ENCODE peak calls at places on chromosomes 7 and 10, in nine cellular contexts. One of them, this sample, is unnamed.
A peak's percentile ranks its signal among the peaks of the same experiment; 100 is the strongest.

GRCh38 chr7:154484406-154484805 is 432.2 kb downstream of the DPP6 start:
- DNase-seq in esophagus muscularis mucosa: peak; percentile 70
- DNase-seq in stomach: no peak
- DNase-seq in transverse colon: no peak
- DNase-seq in tibial nerve: no peak
- DNase-seq in ovary: no peak
- DNase-seq in GM12878: no peak
- DNase-seq in A549: no peak
- DNase-seq in H1: peak; percentile 57
- DNase-seq in this sample: no peak

GRCh38 chr7:38893061-38893460 is 15.9 kb downstream of the VPS41 start:
- DNase-seq in GM12878: no peak
- DNase-seq in A549: no peak
- DNase-seq in transverse colon: no peak
- DNase-seq in esophagus muscularis mucosa: no peak
- DNase-seq in H1: no peak
- DNase-seq in tibial nerve: no peak
- DNase-seq in stomach: peak; percentile 28
- DNase-seq in ovary: no peak
- DNase-seq in this sample: no peak

GRCh38 chr7:106102387-106102966 is 9.6 kb downstream of the SYPL1 start:
- DNase-seq in GM12878: no peak
- DNase-seq in ovary: no peak
- DNase-seq in H1: no peak
- DNase-seq in esophagus muscularis mucosa: no peak
- DNase-seq in A549: no peak
- DNase-seq in transverse colon: no peak
- DNase-seq in tibial nerve: no peak
- DNase-seq in stomach: no peak
- DNase-seq in this sample: no peak

GRCh38 chr10:118045842-118046490 is 775 bp downstream of the RAB11FIP2 start:
- DNase-seq in H1: peak; percentile 75
- DNase-seq in A549: peak; percentile 37
- DNase-seq in ovary: no peak
- DNase-seq in stomach: peak; percentile 33
- DNase-seq in esophagus muscularis mucosa: no peak
- DNase-seq in GM12878: peak; percentile 4
- DNase-seq in transverse colon: peak; percentile 33
- DNase-seq in tibial nerve: no peak
- DNase-seq in this sample: peak; percentile 77

GRCh38 chr7:158824028-158824427 is 5.3 kb downstream of the ESYT2 start:
- DNase-seq in A549: no peak
- DNase-seq in tibial nerve: no peak
- DNase-seq in transverse colon: peak; percentile 39
- DNase-seq in GM12878: peak; percentile 61
- DNase-seq in ovary: no peak
- DNase-seq in stomach: no peak
- DNase-seq in esophagus muscularis mucosa: peak; percentile 37
- DNase-seq in H1: no peak
- DNase-seq in this sample: no peak

GRCh38 chr10:99894613-99895012 is 112.2 kb downstream of the ABCC2 start:
- DNase-seq in esophagus muscularis mucosa: no peak
- DNase-seq in H1: no peak
- DNase-seq in A549: no peak
- DNase-seq in tibial nerve: no peak
- DNase-seq in transverse colon: no peak
- DNase-seq in GM12878: no peak
- DNase-seq in ovary: no peak
- DNase-seq in stomach: no peak
- DNase-seq in this sample: no peak

GRCh38 chr7:33558961-33559710 is 346.2 kb upstream of the BMPER start:
- DNase-seq in transverse colon: no peak
- DNase-seq in tibial nerve: no peak
- DNase-seq in stomach: no peak
- DNase-seq in A549: no peak
- DNase-seq in ovary: no peak
- DNase-seq in H1: no peak
- DNase-seq in esophagus muscularis mucosa: no peak
- DNase-seq in GM12878: no peak
- DNase-seq in this sample: no peak

GRCh38 chr7:30521532-30521931 is 16.9 kb upstream of the GGCT start:
- DNase-seq in A549: no peak
- DNase-seq in GM12878: no peak
- DNase-seq in H1: no peak
- DNase-seq in transverse colon: no peak
- DNase-seq in esophagus muscularis mucosa: no peak
- DNase-seq in ovary: no peak
- DNase-seq in stomach: no peak
- DNase-seq in tibial nerve: peak; percentile 23
- DNase-seq in this sample: peak; percentile 90

GRCh38 chr10:18822156-18822555 is 162.9 kb downstream of the ARL5B start:
- DNase-seq in tibial nerve: no peak
- DNase-seq in GM12878: no peak
- DNase-seq in transverse colon: no peak
- DNase-seq in ovary: no peak
- DNase-seq in stomach: no peak
- DNase-seq in H1: peak; percentile 53
- DNase-seq in A549: peak; percentile 1
- DNase-seq in esophagus muscularis mucosa: no peak
- DNase-seq in this sample: no peak

GRCh38 chr7:131249003-131249402 is 78.7 kb upstream of the MKLN1 start:
- DNase-seq in esophagus muscularis mucosa: no peak
- DNase-seq in A549: peak; percentile 90
- DNase-seq in stomach: no peak
- DNase-seq in H1: no peak
- DNase-seq in transverse colon: peak; percentile 37
- DNase-seq in ovary: no peak
- DNase-seq in tibial nerve: peak; percentile 38
- DNase-seq in GM12878: no peak
- DNase-seq in this sample: peak; percentile 89

GRCh38 chr7:1922071-1922869 is 252.2 kb downstream of the ELFN1 start:
- DNase-seq in esophagus muscularis mucosa: no peak
- DNase-seq in H1: no peak
- DNase-seq in transverse colon: no peak
- DNase-seq in GM12878: no peak
- DNase-seq in stomach: no peak
- DNase-seq in A549: no peak
- DNase-seq in tibial nerve: no peak
- DNase-seq in ovary: no peak
- DNase-seq in this sample: no peak

GRCh38 chr10:85124592-85124991 is 796.2 kb downstream of the CCSER2 start:
- DNase-seq in transverse colon: no peak
- DNase-seq in stomach: no peak
- DNase-seq in H1: no peak
- DNase-seq in tibial nerve: no peak
- DNase-seq in A549: no peak
- DNase-seq in ovary: no peak
- DNase-seq in esophagus muscularis mucosa: no peak
- DNase-seq in GM12878: no peak
- DNase-seq in this sample: no peak

GRCh38 chr7:69633122-69633892 is 35.0 kb downstream of the AUTS2 start:
- DNase-seq in stomach: no peak
- DNase-seq in GM12878: no peak
- DNase-seq in A549: no peak
- DNase-seq in H1: no peak
- DNase-seq in ovary: no peak
- DNase-seq in tibial nerve: no peak
- DNase-seq in transverse colon: no peak
- DNase-seq in esophagus muscularis mucosa: no peak
- DNase-seq in this sample: no peak

GRCh38 chr7:69635572-69636190 is 37.4 kb downstream of the AUTS2 start:
- DNase-seq in H1: no peak
- DNase-seq in stomach: no peak
- DNase-seq in GM12878: no peak
- DNase-seq in esophagus muscularis mucosa: no peak
- DNase-seq in transverse colon: no peak
- DNase-seq in ovary: no peak
- DNase-seq in A549: no peak
- DNase-seq in tibial nerve: no peak
- DNase-seq in this sample: no peak

GRCh38 chr7:69631131-69631530 is 32.9 kb downstream of the AUTS2 start:
- DNase-seq in GM12878: no peak
- DNase-seq in ovary: no peak
- DNase-seq in stomach: no peak
- DNase-seq in H1: no peak
- DNase-seq in tibial nerve: no peak
- DNase-seq in A549: no peak
- DNase-seq in transverse colon: no peak
- DNase-seq in esophagus muscularis mucosa: no peak
- DNase-seq in this sample: no peak

GRCh38 chr7:69630292-69630691 is 32.0 kb downstream of the AUTS2 start:
- DNase-seq in transverse colon: no peak
- DNase-seq in ovary: no peak
- DNase-seq in stomach: no peak
- DNase-seq in esophagus muscularis mucosa: no peak
- DNase-seq in GM12878: no peak
- DNase-seq in tibial nerve: no peak
- DNase-seq in H1: no peak
- DNase-seq in A549: peak; percentile 25
- DNase-seq in this sample: no peak

GRCh38 chr7:69632280-69632679 is 34.0 kb downstream of the AUTS2 start:
- DNase-seq in H1: no peak
- DNase-seq in tibial nerve: no peak
- DNase-seq in GM12878: no peak
- DNase-seq in transverse colon: no peak
- DNase-seq in esophagus muscularis mucosa: no peak
- DNase-seq in A549: no peak
- DNase-seq in ovary: no peak
- DNase-seq in stomach: no peak
- DNase-seq in this sample: no peak
- TF ChIP-seq CTCF in H1: no peak
- TF ChIP-seq CTCF in tibial nerve: no peak
- TF ChIP-seq CTCF in GM12878: no peak
- TF ChIP-seq CTCF in transverse colon: no peak
- TF ChIP-seq CTCF in esophagus muscularis mucosa: no peak
- TF ChIP-seq CTCF in A549: no peak
- TF ChIP-seq CTCF in ovary: no peak
- TF ChIP-seq CTCF in stomach: no peak
- TF ChIP-seq CTCF in this sample: no peak

DNA sequence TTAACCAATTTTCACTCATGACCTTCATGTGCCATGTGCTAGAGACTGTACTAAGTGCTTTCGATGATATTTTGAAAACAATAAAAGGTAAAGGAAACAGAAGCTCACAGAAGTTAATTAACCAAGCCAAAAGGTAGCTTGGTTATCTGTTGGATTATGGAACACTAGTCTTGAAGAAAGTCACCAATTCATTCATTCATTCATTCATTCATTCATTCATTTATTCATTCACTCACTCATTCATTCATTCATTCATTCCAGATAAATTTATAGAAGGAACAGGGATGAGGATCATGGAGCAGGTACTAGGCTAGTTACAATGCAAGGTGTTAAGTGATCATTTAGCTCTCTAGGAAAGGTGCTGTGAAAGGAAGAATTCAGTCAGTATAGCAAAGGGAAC is 322.8 kb downstream of the MAGI2 start:
- DNase-seq in tibial nerve: no peak
- DNase-seq in ovary: no peak
- DNase-seq in GM12878: no peak
- DNase-seq in transverse colon: no peak
- DNase-seq in H1: no peak
- DNase-seq in stomach: no peak
- DNase-seq in esophagus muscularis mucosa: no peak
- DNase-seq in A549: no peak
- DNase-seq in this sample: no peak
- TF ChIP-seq EP300 in tibial nerve: no peak
- TF ChIP-seq EP300 in ovary: no peak
- TF ChIP-seq EP300 in GM12878: no peak
- TF ChIP-seq EP300 in transverse colon: no peak
- TF ChIP-seq EP300 in H1: no peak
- TF ChIP-seq EP300 in stomach: no peak
- TF ChIP-seq EP300 in esophagus muscularis mucosa: no peak
- TF ChIP-seq EP300 in A549: no peak
- TF ChIP-seq EP300 in this sample: no peak

GRCh38 chr7:69962077-69962855 is 364.0 kb downstream of the AUTS2 start:
- DNase-seq in tibial nerve: no peak
- DNase-seq in GM12878: peak; percentile 25
- DNase-seq in stomach: peak; percentile 77
- DNase-seq in esophagus muscularis mucosa: no peak
- DNase-seq in A549: no peak
- DNase-seq in ovary: peak; percentile 21
- DNase-seq in H1: no peak
- DNase-seq in transverse colon: no peak
- DNase-seq in this sample: no peak
- H3K27ac ChIP-seq in tibial nerve: no peak overlapping the region
- H3K27ac ChIP-seq in GM12878: peak overlapping the region; percentile 36
- H3K27ac ChIP-seq in stomach: no peak overlapping the region
- H3K27ac ChIP-seq in esophagus muscularis mucosa: peak overlapping the region; percentile 66
- H3K27ac ChIP-seq in A549: no peak overlapping the region
- H3K27ac ChIP-seq in ovary: no peak overlapping the region
- H3K27ac ChIP-seq in H1: no peak overlapping the region
- H3K27ac ChIP-seq in transverse colon: no peak overlapping the region
- H3K27ac ChIP-seq in this sample: peak overlapping the region; percentile 53

GRCh38 chr10:23533212-23533611 is 94.3 kb downstream of the OTUD1 start:
- DNase-seq in transverse colon: no peak
- DNase-seq in tibial nerve: no peak
- DNase-seq in stomach: no peak
- DNase-seq in ovary: no peak
- DNase-seq in GM12878: no peak
- DNase-seq in A549: no peak
- DNase-seq in esophagus muscularis mucosa: no peak
- DNase-seq in H1: no peak
- DNase-seq in this sample: no peak

GRCh38 chr10:23534328-23534727 is 95.5 kb downstream of the OTUD1 start:
- DNase-seq in tibial nerve: no peak
- DNase-seq in GM12878: no peak
- DNase-seq in esophagus muscularis mucosa: no peak
- DNase-seq in H1: no peak
- DNase-seq in A549: no peak
- DNase-seq in transverse colon: no peak
- DNase-seq in stomach: no peak
- DNase-seq in ovary: no peak
- DNase-seq in this sample: no peak

GRCh38 chr10:23535381-23535780 is 96.5 kb downstream of the OTUD1 start:
- DNase-seq in tibial nerve: no peak
- DNase-seq in ovary: no peak
- DNase-seq in esophagus muscularis mucosa: no peak
- DNase-seq in H1: no peak
- DNase-seq in GM12878: no peak
- DNase-seq in stomach: no peak
- DNase-seq in A549: no peak
- DNase-seq in transverse colon: no peak
- DNase-seq in this sample: no peak

GRCh38 chr10:23538968-23539367 is 100.1 kb downstream of the OTUD1 start:
- DNase-seq in transverse colon: no peak
- DNase-seq in tibial nerve: no peak
- DNase-seq in H1: no peak
- DNase-seq in A549: no peak
- DNase-seq in stomach: no peak
- DNase-seq in GM12878: no peak
- DNase-seq in ovary: no peak
- DNase-seq in esophagus muscularis mucosa: peak; percentile 53
- DNase-seq in this sample: no peak

DNA sequence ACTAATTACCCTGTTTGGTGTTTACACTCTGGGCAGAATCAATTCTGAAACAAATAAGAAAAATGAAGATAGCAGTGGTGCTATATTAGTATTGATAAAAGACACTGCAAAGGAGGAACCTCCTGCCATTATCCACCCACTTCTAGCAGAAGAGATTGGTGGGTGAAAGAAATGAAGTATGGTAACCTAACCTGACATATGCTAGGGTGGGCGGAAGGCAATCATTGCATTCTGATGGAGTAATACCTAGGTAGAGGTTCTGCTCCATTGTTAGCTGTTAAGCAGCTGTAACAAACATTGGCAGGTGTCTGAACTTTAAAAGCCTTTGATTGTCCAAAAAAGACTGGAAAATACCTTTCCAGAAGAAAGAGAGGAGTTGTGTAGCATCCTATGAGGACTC is 95.9 kb downstream of the OTUD1 start:
- DNase-seq in A549: no peak
- DNase-seq in GM12878: no peak
- DNase-seq in transverse colon: no peak
- DNase-seq in H1: no peak
- DNase-seq in tibial nerve: no peak
- DNase-seq in stomach: no peak
- DNase-seq in esophagus muscularis mucosa: peak; percentile 60
- DNase-seq in ovary: no peak
- DNase-seq in this sample: no peak
- TF ChIP-seq CTCF in A549: no peak
- TF ChIP-seq CTCF in GM12878: no peak
- TF ChIP-seq CTCF in transverse colon: no peak
- TF ChIP-seq CTCF in H1: no peak
- TF ChIP-seq CTCF in tibial nerve: no peak
- TF ChIP-seq CTCF in stomach: no peak
- TF ChIP-seq CTCF in esophagus muscularis mucosa: no peak
- TF ChIP-seq CTCF in ovary: no peak
- TF ChIP-seq CTCF in this sample: no peak